ENCODE peak calls at places on chromosome 6, in four cellular contexts. L is HepG2, K is GM12878, O is K562. T is an unnamed sample.

GRCh38 chr6:30782425-30783014 is 38.2 kb upstream of the IER3 start:
- DNase-seq in O (no peak), K (no peak), L (peak; percentile 90), T (no peak)

GRCh38 chr6:170346649-170347048 is 40.1 kb downstream of the FAM120B start:
- DNase-seq in O (no peak), L (no peak), K (no peak), T (no peak)

GRCh38 chr6:155194399-155194798 is 69.4 kb upstream of the CLDN20 start:
- DNase-seq in K (no peak), L (no peak), O (no peak), T (no peak)

GRCh38 chr6:80341330-80341729 is 234.9 kb downstream of the BCKDHB start:
- DNase-seq in L (no peak), K (no peak), O (no peak), T (no peak)

GRCh38 chr6:144898741-144899140 is 613.6 kb downstream of the UTRN start:
- DNase-seq in L (no peak), K (no peak), O (no peak), T (no peak)

GRCh38 chr6:128573036-128573435 is 52.6 kb upstream of the PTPRK start:
- DNase-seq in L (no peak), O (no peak), K (no peak), T (no peak)

GRCh38 chr6:166312832-166313231 is 4.6 kb upstream of the PRR18 start:
- DNase-seq in O (no peak), K (no peak), L (no peak), T (no peak)

GRCh38 chr6:161370882-161371281 is 97.0 kb upstream of the AGPAT4 start:
- DNase-seq in O (peak; percentile 77), K (peak; percentile 16), L (peak; percentile 60), T (peak; percentile 79)

GRCh38 chr6:121430514-121431460 is 4.7 kb upstream of the GJA1 start:
- DNase-seq in K (no peak), L (peak; percentile 62), O (no peak), T (peak; percentile 50)

GRCh38 chr6:42239333-42239732 is 21.7 kb upstream of the MRPS10 start:
- DNase-seq in K (no peak), O (no peak), L (no peak), T (no peak)

GRCh38 chr6:169689247-169689646 is 12.6 kb downstream of the WDR27 start:
- DNase-seq in L (no peak), O (no peak), K (no peak), T (no peak)

GRCh38 chr6:33904050-33904827 is 100.4 kb upstream of the MLN start:
- DNase-seq in K (peak; percentile 79), L (no peak), O (peak; percentile 86), T (no peak)

GRCh38 chr6:14165091-14165490 is 47.5 kb downstream of the CD83 start:
- DNase-seq in L (no peak), O (no peak), K (no peak), T (no peak)

GRCh38 chr6:139863356-139863755 is 488.9 kb upstream of the CITED2 start:
- DNase-seq in O (no peak), K (no peak), L (no peak), T (no peak)

GRCh38 chr6:31065556-31065955 is 46.8 kb downstream of the C6orf15 start:
- DNase-seq in L (no peak), K (no peak), O (no peak), T (no peak)

GRCh38 chr6:85449818-85450577 is at the start of gene NT5E:
- DNase-seq in K (no peak), L (peak; percentile 24), O (no peak), T (peak; percentile 90)

GRCh38 chr6:156934054-156934424 is 156.9 kb downstream of the ARID1B start:
- DNase-seq in L (no peak), O (no peak), K (no peak), T (no peak)

GRCh38 chr6:72968704-72969103 is 256.6 kb downstream of the KHDC1L start:
- DNase-seq in O (no peak), L (no peak), K (no peak), T (no peak)

GRCh38 chr6:44222987-44223470 is 366 bp upstream of the SLC29A1 start:
- DNase-seq in O (no peak), L (no peak), K (no peak), T (no peak)

GRCh38 chr6:13302751-13303667 is 25.3 kb downstream of the TBC1D7 start:
- DNase-seq in K (peak; percentile 90), L (peak; percentile 80), O (peak; percentile 74), T (no peak)

GRCh38 chr6:109869398-109870165 is 108.5 kb upstream of the GPR6 start:
- DNase-seq in O (no peak), K (no peak), L (no peak), T (no peak)

GRCh38 chr6:1607557-1608221 is 2.0 kb upstream of the FOXC1 start:
- DNase-seq in L (peak; percentile 52), O (no peak), K (no peak), T (no peak)

GRCh38 chr6:131951576-131952230 is 531 bp upstream of the CCN2 start:
- DNase-seq in K (no peak), O (no peak), L (no peak), T (no peak)
- TF ChIP-seq EP300 in K (no peak), O (no peak), L (no peak), T (no peak)

DNA sequence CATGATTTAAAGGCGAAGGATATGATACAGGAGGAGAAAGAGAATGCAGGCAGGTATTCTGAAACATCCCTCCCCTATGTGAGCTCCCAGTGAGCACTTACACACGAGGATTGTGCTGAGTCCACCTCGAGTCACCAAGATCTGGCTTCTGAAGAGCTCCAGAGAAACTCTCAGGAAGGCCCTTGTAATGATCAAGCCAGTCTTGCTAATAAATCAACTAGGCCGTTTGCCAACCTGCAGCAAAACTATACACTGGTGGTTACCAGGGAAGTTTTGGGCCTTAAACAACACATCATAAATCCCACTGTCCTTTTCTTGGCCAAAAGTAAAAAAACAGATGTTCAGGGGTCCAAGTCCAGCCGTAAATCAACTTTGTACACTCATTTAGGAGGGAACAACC is 79.2 kb downstream of the STXBP5 start:
- DNase-seq in O (no peak), K (no peak), L (no peak), T (no peak)
- TF ChIP-seq MAX in O (no peak), K (no peak), L (no peak), T (no peak)

GRCh38 chr6:38350220-38350619 is 289.5 kb downstream of the BTBD9 start:
- DNase-seq in K (no peak), O (no peak), L (no peak), T (no peak)
- TF ChIP-seq MXI1 in K (no peak), O (no peak), L (no peak), T (no peak)

GRCh38 chr6:23842760-23843159 is 283.3 kb upstream of the NRSN1 start:
- DNase-seq in L (no peak), O (no peak), K (no peak), T (no peak)
- TF ChIP-seq EP300 in L (no peak), O (no peak), K (no peak), T (no peak)

GRCh38 chr6:148080311-148080710 is 262.3 kb upstream of the SASH1 start:
- DNase-seq in L (no peak), K (no peak), O (no peak), T (no peak)
- TF ChIP-seq MAX in L (no peak), K (no peak), O (no peak), T (no peak)

GRCh38 chr6:137884428-137884827 is 17.4 kb downstream of the TNFAIP3 start:
- DNase-seq in O (no peak), K (no peak), L (no peak), T (no peak)
- TF ChIP-seq MXI1 in O (no peak), K (no peak), L (no peak), T (no peak)

T was measured in SK-N-SH.